ENCODE peak calls at places on chromosomes 12 and 14, in seven cellular contexts. H is effector memory CD4-positive, alpha-beta T cell; B is heart left ventricle; D is heart right ventricle; J is tibial artery; M is A673; W is CD4-positive, alpha-beta T cell. A is an unnamed sample.

GRCh38 chr12:57235012-57235727 is 5.7 kb downstream of the SHMT2 start:
- DNase-seq in J (peak; percentile 82), B (peak; percentile 82), D (peak; percentile 84), M (no peak), W (no peak), H (no peak), A (no peak)

GRCh38 chr12:4957781-4958180 is 48.1 kb downstream of the KCNA1 start:
- DNase-seq in M (no peak), H (no peak), J (no peak), B (no peak), D (no peak), W (no peak), A (no peak)

GRCh38 chr14:28751467-28752058 is 15.0 kb upstream of the FOXG1 start:
- DNase-seq in H (no peak), D (no peak), B (no peak), W (no peak), J (no peak), M (peak; percentile 74), A (no peak)

GRCh38 chr12:26760657-26761293 is 72.2 kb downstream of the ITPR2 start:
- DNase-seq in J (no peak), B (no peak), W (no peak), M (no peak), D (no peak), H (no peak), A (no peak)

GRCh38 chr12:72271401-72271740 is 799 bp upstream of the TRHDE start:
- DNase-seq in W (no peak), M (peak; percentile 91), B (no peak), H (no peak), D (peak; percentile 5), J (no peak), A (no peak)

GRCh38 chr14:87529081-87529480 is 463.9 kb downstream of the GALC start:
- DNase-seq in W (no peak), H (no peak), D (no peak), B (no peak), M (no peak), J (no peak), A (no peak)

GRCh38 chr14:71933026-71933587 is 878 bp downstream of the RGS6 start:
- DNase-seq in B (peak; percentile 14), M (peak; percentile 7), J (no peak), W (no peak), H (no peak), D (peak; percentile 10), A (no peak)

GRCh38 chr12:108326254-108326750 is 12.8 kb downstream of the CMKLR1 start:
- DNase-seq in B (no peak), D (no peak), M (no peak), J (no peak), H (no peak), W (no peak), A (no peak)

GRCh38 chr14:32675433-32675832 is 263.2 kb upstream of the NPAS3 start:
- DNase-seq in H (no peak), W (no peak), B (no peak), J (no peak), D (no peak), M (no peak), A (no peak)

GRCh38 chr12:27064397-27065342 is 17.7 kb downstream of the C12orf71 start:
- DNase-seq in M (no peak), B (no peak), H (no peak), J (no peak), D (no peak), W (no peak), A (no peak)

GRCh38 chr12:10190558-10191388 is 11.9 kb downstream of the TMEM52B start:
- DNase-seq in W (peak; percentile 50), M (peak; percentile 78), J (peak; percentile 56), B (peak; percentile 35), H (peak; percentile 20), D (peak; percentile 47), A (no peak)

GRCh38 chr12:111454311-111454710 is 48.6 kb downstream of the SH2B3 start:
- DNase-seq in B (no peak), W (no peak), J (no peak), M (no peak), D (no peak), H (no peak), A (no peak)

GRCh38 chr12:122979908-122980191 is 631 bp upstream of the ARL6IP4 start:
- DNase-seq in H (no peak), D (no peak), B (no peak), M (peak; percentile 39), J (no peak), W (no peak), A (no peak)

GRCh38 chr14:91004987-91005386 is 55.5 kb downstream of the RPS6KA5 start:
- DNase-seq in M (no peak), W (no peak), J (no peak), B (no peak), D (no peak), H (no peak), A (no peak)

GRCh38 chr12:59891180-59891579 is 295.4 kb downstream of the SLC16A7 start:
- DNase-seq in B (no peak), D (no peak), W (no peak), M (no peak), J (no peak), H (no peak), A (no peak)

GRCh38 chr14:35393826-35394225 is 10.7 kb downstream of the NFKBIA start:
- DNase-seq in H (no peak), B (no peak), M (no peak), W (no peak), D (no peak), J (no peak), A (no peak)
- H3K27ac ChIP-seq in H (no peak overlapping the region), B (peak overlapping the region; percentile 46), M (no peak overlapping the region), W (no peak overlapping the region), D (no peak overlapping the region), J (no peak overlapping the region), A (no peak overlapping the region)

DNA sequence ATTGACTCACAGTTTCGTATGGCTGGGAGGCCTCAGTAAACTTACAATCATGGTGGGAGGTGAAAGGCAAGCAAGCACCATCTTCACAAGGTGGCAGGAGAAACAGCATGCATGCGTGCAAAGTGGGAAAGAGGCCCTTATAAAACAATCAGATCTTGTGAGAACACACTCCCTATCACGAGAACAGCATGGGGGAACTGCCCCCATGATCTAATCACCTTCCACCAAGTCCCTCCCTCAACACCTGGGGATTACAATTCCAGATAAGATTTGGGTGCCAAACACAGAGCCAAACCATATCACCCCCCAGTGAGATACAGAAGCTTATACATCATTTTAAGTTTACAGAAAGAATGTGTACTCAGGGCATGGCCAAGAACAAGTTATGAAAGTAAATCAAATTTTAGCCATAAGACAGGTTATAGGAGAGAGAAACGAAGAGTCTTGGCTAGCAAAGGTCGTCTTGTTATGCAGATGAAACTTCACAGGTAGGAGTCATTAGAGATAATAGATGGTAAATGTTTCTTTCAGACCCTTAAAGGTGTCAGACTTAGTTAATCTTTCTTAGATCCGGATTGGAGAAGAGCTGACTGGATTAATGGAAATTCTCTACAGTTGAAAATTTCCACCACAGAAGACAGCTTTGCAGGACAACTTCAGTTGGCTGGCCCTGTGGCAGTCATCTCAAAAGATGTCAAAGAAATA is 79.8 kb upstream of the SEL1L start:
- DNase-seq in B (no peak), J (no peak), M (no peak), H (no peak), W (no peak), D (no peak), A (no peak)
- H3K27ac ChIP-seq in B (no peak overlapping the region), J (no peak overlapping the region), M (no peak overlapping the region), H (no peak overlapping the region), W (no peak overlapping the region), D (no peak overlapping the region), A (no peak overlapping the region)

DNA sequence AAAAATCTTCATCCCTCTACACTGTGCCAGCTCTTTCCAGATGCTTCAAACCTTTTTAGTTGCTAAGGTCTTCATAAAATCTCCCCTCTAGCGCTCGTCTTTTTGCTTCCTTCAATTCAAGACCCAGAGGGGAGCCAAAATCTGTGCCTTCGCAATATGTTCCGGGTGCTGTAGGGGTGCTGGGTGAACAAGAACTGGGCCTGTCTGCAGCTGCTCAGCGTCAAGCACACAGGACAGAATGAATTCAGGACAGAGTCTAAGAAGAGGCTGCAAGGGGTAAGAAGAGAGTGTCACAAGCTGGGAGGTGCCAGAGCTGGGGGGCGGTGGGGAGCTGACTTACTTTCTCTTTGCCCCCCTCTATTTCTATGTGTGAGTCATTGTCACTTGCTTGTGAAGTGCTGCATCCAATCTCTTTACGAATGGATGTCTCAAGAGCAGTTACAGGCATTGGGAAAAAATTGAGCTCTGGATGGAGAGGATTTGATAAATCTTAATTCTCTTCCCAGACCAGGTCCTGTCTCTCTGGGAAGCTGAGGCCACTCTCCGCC is 91.1 kb downstream of the TSPAN9 start:
- DNase-seq in W (no peak), B (no peak), D (no peak), H (no peak), M (no peak), J (no peak), A (no peak)
- H3K27ac ChIP-seq in W (no peak overlapping the region), B (no peak overlapping the region), D (no peak overlapping the region), H (no peak overlapping the region), M (no peak overlapping the region), J (no peak overlapping the region), A (no peak overlapping the region)

DNA sequence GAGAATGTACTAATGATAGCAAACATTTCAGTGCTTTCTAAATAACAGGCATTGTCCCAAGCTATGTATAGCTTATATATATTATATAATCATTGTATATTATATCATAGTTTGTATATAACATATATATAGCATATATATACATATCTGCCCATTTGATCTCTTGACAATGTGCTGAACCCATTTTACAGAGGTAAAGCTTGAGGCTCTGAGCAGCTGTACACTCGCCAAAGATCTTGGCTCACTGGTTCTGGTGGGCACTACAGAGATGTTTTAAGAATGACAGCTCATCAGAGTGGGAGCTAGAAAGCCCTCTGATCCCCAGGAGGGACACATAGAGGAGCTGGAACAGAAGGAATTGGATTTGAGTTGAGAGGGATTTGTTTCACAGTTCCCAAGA is 68.2 kb upstream of the ACTN1 start:
- DNase-seq in H (no peak), D (no peak), J (no peak), B (no peak), M (no peak), W (no peak), A (no peak)
- H3K27ac ChIP-seq in H (no peak overlapping the region), D (peak overlapping the region; percentile 78), J (peak overlapping the region; percentile 87), B (peak overlapping the region; percentile 76), M (no peak overlapping the region), W (no peak overlapping the region), A (peak overlapping the region; percentile 97)

GRCh38 chr12:6180300-6181051 is 19.7 kb upstream of the CD9 start:
- DNase-seq in H (no peak), W (no peak), J (peak; percentile 86), M (no peak), B (peak; percentile 73), D (peak; percentile 74), A (no peak)

GRCh38 chr12:6181583-6182278 is 18.5 kb upstream of the CD9 start:
- DNase-seq in B (no peak), W (no peak), H (no peak), M (no peak), D (no peak), J (no peak), A (no peak)

GRCh38 chr12:6182279-6182898 is 17.8 kb upstream of the CD9 start:
- DNase-seq in J (peak; percentile 69), D (peak; percentile 69), B (peak; percentile 75), H (no peak), M (no peak), W (no peak), A (no peak)

GRCh38 chr12:6178981-6179761 is 21.0 kb upstream of the CD9 start:
- DNase-seq in J (no peak), D (no peak), B (no peak), M (no peak), W (no peak), H (no peak), A (no peak)

DNA sequence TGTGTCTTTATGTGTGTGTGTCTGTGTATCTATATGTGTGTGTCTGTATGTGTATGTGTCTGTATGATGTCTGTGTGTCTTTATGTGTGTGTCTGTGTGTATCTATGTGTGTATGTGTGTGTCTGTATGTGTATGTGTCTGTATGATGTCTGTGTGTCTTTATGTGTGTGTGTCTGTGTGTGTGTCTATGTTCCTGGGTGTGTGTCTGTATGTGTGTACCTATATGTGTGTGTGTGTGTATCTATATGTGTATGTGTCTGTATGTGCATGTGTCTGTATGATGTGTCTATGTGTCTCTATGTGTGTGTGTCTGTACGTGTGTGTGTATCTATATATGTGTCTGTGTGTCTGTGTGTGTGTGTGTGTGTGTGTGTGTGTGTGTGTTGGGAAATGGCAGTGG is 19.0 kb upstream of the CD9 start:
- DNase-seq in M (no peak), W (no peak), D (no peak), B (no peak), J (no peak), H (no peak), A (no peak)
- H3K27ac ChIP-seq in M (no peak overlapping the region), W (no peak overlapping the region), D (no peak overlapping the region), B (peak overlapping the region; percentile 75), J (peak overlapping the region; percentile 70), H (no peak overlapping the region), A (peak overlapping the region; percentile 91)